ENCODE peak calls at places on chromosomes 6 and 20, in six cellular contexts. One of them, this sample, is unnamed.

GRCh38 chr6:125871365-125871764 is 80.6 kb downstream of the NCOA7 start:
- DNase-seq in cardiac muscle cell: no peak
- DNase-seq in dermis blood vessel endothelial cell: no peak
- DNase-seq in cardiac fibroblast: no peak
- DNase-seq in DMS53: peak
- DNase-seq in foreskin fibroblast: peak
- DNase-seq in this sample: no peak

GRCh38 chr6:64085126-64085525 is 449.5 kb downstream of the PHF3 start:
- DNase-seq in dermis blood vessel endothelial cell: no peak
- DNase-seq in foreskin fibroblast: no peak
- DNase-seq in cardiac fibroblast: no peak
- DNase-seq in DMS53: peak
- DNase-seq in cardiac muscle cell: no peak
- DNase-seq in this sample: no peak

GRCh38 chr6:33692760-33693158 is 18.7 kb downstream of the UQCC2 start:
- DNase-seq in cardiac fibroblast: peak
- DNase-seq in dermis blood vessel endothelial cell: no peak
- DNase-seq in foreskin fibroblast: peak
- DNase-seq in DMS53: no peak
- DNase-seq in cardiac muscle cell: peak
- DNase-seq in this sample: no peak

GRCh38 chr6:72798196-72798595 is 176.3 kb downstream of the KCNQ5 start:
- DNase-seq in foreskin fibroblast: peak
- DNase-seq in cardiac fibroblast: peak
- DNase-seq in dermis blood vessel endothelial cell: no peak
- DNase-seq in DMS53: peak
- DNase-seq in cardiac muscle cell: peak
- DNase-seq in this sample: no peak

GRCh38 chr6:36755435-36756348 is 58.1 kb downstream of the RAB44 start:
- DNase-seq in foreskin fibroblast: no peak
- DNase-seq in DMS53: no peak
- DNase-seq in dermis blood vessel endothelial cell: peak
- DNase-seq in cardiac fibroblast: peak
- DNase-seq in cardiac muscle cell: peak
- DNase-seq in this sample: no peak

GRCh38 chr6:157325069-157325805 is 1.9 kb upstream of the TMEM242 start:
- DNase-seq in cardiac muscle cell: peak
- DNase-seq in foreskin fibroblast: peak
- DNase-seq in dermis blood vessel endothelial cell: peak
- DNase-seq in cardiac fibroblast: peak
- DNase-seq in DMS53: peak
- DNase-seq in this sample: no peak

GRCh38 chr6:80638222-80639055 is 532.0 kb downstream of the BCKDHB start:
- DNase-seq in cardiac fibroblast: peak
- DNase-seq in cardiac muscle cell: peak
- DNase-seq in foreskin fibroblast: peak
- DNase-seq in DMS53: peak
- DNase-seq in dermis blood vessel endothelial cell: peak
- DNase-seq in this sample: peak

GRCh38 chr6:139722540-139722939 is 348.1 kb upstream of the CITED2 start:
- DNase-seq in cardiac fibroblast: peak
- DNase-seq in dermis blood vessel endothelial cell: no peak
- DNase-seq in cardiac muscle cell: no peak
- DNase-seq in foreskin fibroblast: peak
- DNase-seq in DMS53: peak
- DNase-seq in this sample: no peak

GRCh38 chr6:2449572-2449940 is 204.2 kb upstream of the GMDS start:
- DNase-seq in foreskin fibroblast: no peak
- DNase-seq in cardiac fibroblast: no peak
- DNase-seq in cardiac muscle cell: no peak
- DNase-seq in dermis blood vessel endothelial cell: no peak
- DNase-seq in DMS53: no peak
- DNase-seq in this sample: no peak

GRCh38 chr6:140062042-140063041 is 687.9 kb upstream of the CITED2 start:
- DNase-seq in DMS53: no peak
- DNase-seq in cardiac fibroblast: peak
- DNase-seq in dermis blood vessel endothelial cell: peak
- DNase-seq in cardiac muscle cell: peak
- DNase-seq in foreskin fibroblast: peak
- DNase-seq in this sample: peak

GRCh38 chr6:13453172-13453552 is 34.2 kb downstream of the GFOD1 start:
- DNase-seq in dermis blood vessel endothelial cell: no peak
- DNase-seq in foreskin fibroblast: no peak
- DNase-seq in cardiac fibroblast: no peak
- DNase-seq in DMS53: no peak
- DNase-seq in cardiac muscle cell: no peak
- DNase-seq in this sample: no peak

GRCh38 chr20:4344660-4345059 is 329.3 kb upstream of the RNF24 start:
- DNase-seq in foreskin fibroblast: peak
- DNase-seq in cardiac fibroblast: no peak
- DNase-seq in DMS53: no peak
- DNase-seq in cardiac muscle cell: no peak
- DNase-seq in dermis blood vessel endothelial cell: no peak
- DNase-seq in this sample: no peak

GRCh38 chr6:109867009-109867969 is 110.8 kb upstream of the GPR6 start:
- DNase-seq in foreskin fibroblast: peak
- DNase-seq in cardiac fibroblast: no peak
- DNase-seq in cardiac muscle cell: peak
- DNase-seq in dermis blood vessel endothelial cell: no peak
- DNase-seq in DMS53: no peak
- DNase-seq in this sample: peak

GRCh38 chr20:48040491-48040890 is 255.2 kb upstream of the SULF2 start:
- DNase-seq in foreskin fibroblast: no peak
- DNase-seq in cardiac muscle cell: no peak
- DNase-seq in cardiac fibroblast: no peak
- DNase-seq in dermis blood vessel endothelial cell: no peak
- DNase-seq in DMS53: no peak
- DNase-seq in this sample: no peak

GRCh38 chr20:39106791-39107190 is 144.6 kb downstream of the DHX35 start:
- DNase-seq in cardiac muscle cell: no peak
- DNase-seq in cardiac fibroblast: no peak
- DNase-seq in foreskin fibroblast: no peak
- DNase-seq in dermis blood vessel endothelial cell: no peak
- DNase-seq in DMS53: no peak
- DNase-seq in this sample: no peak

GRCh38 chr6:122322824-122323223 is 76.6 kb upstream of the HSF2 start:
- DNase-seq in foreskin fibroblast: peak
- DNase-seq in cardiac muscle cell: peak
- DNase-seq in dermis blood vessel endothelial cell: peak
- DNase-seq in cardiac fibroblast: peak
- DNase-seq in DMS53: peak
- DNase-seq in this sample: no peak

GRCh38 chr6:143556529-143556928 is 45.0 kb upstream of the FUCA2 start:
- DNase-seq in dermis blood vessel endothelial cell: no peak
- DNase-seq in cardiac fibroblast: peak
- DNase-seq in cardiac muscle cell: peak
- DNase-seq in foreskin fibroblast: peak
- DNase-seq in DMS53: no peak
- DNase-seq in this sample: peak

GRCh38 chr20:62201173-62202082 is 18.6 kb downstream of the MTG2 start:
- DNase-seq in foreskin fibroblast: no peak
- DNase-seq in cardiac muscle cell: no peak
- DNase-seq in cardiac fibroblast: no peak
- DNase-seq in DMS53: no peak
- DNase-seq in dermis blood vessel endothelial cell: peak
- DNase-seq in this sample: no peak